ENCODE peak calls at places on chromosomes 7 and 10, in eight cellular contexts. A is brain microvascular endothelial cell; S is stomach; C is ELR; H is nephron progenitor cell; M is activated CD4-positive, alpha-beta T cell treated with anti-CD3 and anti-CD28 coated beads, Interleukin-2, amount 50 U/mL, for 48 hours; P is effector CD4-positive, alpha-beta T cell; I is sigmoid colon. D is an unnamed sample.

GRCh38 chr10:113987805-113988204 is 55.9 kb upstream of the ADRB1 start:
- DNase-seq in A (no peak), S (no peak), C (peak; percentile 9), H (no peak), M (no peak), P (no peak), I (no peak), D (no peak)

GRCh38 chr10:4503076-4503475 is 322.9 kb upstream of the AKR1E2 start:
- DNase-seq in A (no peak), S (no peak), C (no peak), H (no peak), M (no peak), P (no peak), I (no peak), D (no peak)

GRCh38 chr7:18450021-18450420 is 45.5 kb upstream of the HDAC9 start:
- DNase-seq in A (no peak), S (no peak), C (no peak), H (no peak), M (no peak), P (no peak), I (no peak), D (no peak)

GRCh38 chr7:38451840-38452239 is 178.4 kb upstream of the TARP start:
- DNase-seq in A (peak; percentile 29), S (no peak), C (peak; percentile 18), H (no peak), M (no peak), P (no peak), I (no peak), D (peak; percentile 35)

GRCh38 chr7:55026086-55026790 is 7.4 kb downstream of the EGFR start:
- DNase-seq in A (no peak), S (no peak), C (no peak), H (no peak), M (no peak), P (no peak), I (no peak), D (no peak)

GRCh38 chr7:44384586-44385383 is 59.4 kb upstream of the CAMK2B start:
- DNase-seq in A (no peak), S (peak; percentile 22), C (no peak), H (no peak), M (no peak), P (no peak), I (no peak), D (no peak)

GRCh38 chr7:102892631-102893278 is 20.0 kb upstream of the LRRC17 start:
- DNase-seq in A (no peak), S (no peak), C (peak; percentile 63), H (no peak), M (no peak), P (no peak), I (no peak), D (no peak)

GRCh38 chr7:157487046-157487770 is 150.4 kb downstream of the DNAJB6 start:
- DNase-seq in A (no peak), S (peak; percentile 18), C (no peak), H (no peak), M (no peak), P (no peak), I (peak; percentile 36), D (no peak)

GRCh38 chr10:30098624-30099023 is 39.2 kb upstream of the JCAD start:
- DNase-seq in A (peak; percentile 59), S (no peak), C (peak; percentile 76), H (no peak), M (no peak), P (no peak), I (no peak), D (peak; percentile 93)

GRCh38 chr10:97081621-97082235 is 104.0 kb downstream of the SLIT1 start:
- DNase-seq in A (peak; percentile 32), S (peak; percentile 47), C (peak; percentile 73), H (peak; percentile 93), M (peak; percentile 77), P (peak; percentile 42), I (no peak), D (peak; percentile 37)

GRCh38 chr7:46215987-46216567 is 295.0 kb upstream of the IGFBP3 start:
- DNase-seq in A (no peak), S (peak; percentile 67), C (no peak), H (no peak), M (no peak), P (no peak), I (no peak), D (no peak)

GRCh38 chr7:7761974-7762769 is 43.8 kb upstream of the RPA3 start:
- DNase-seq in A (peak; percentile 33), S (no peak), C (peak; percentile 72), H (no peak), M (no peak), P (no peak), I (no peak), D (peak; percentile 60)

GRCh38 chr7:114422478-114423217 is 8.0 kb downstream of the FOXP2 start:
- DNase-seq in A (no peak), S (no peak), C (peak; percentile 26), H (no peak), M (no peak), P (no peak), I (no peak), D (no peak)

GRCh38 chr10:44983066-44983894 is 4.7 kb upstream of the DEPP1 start:
- DNase-seq in A (no peak), S (no peak), C (no peak), H (no peak), M (no peak), P (no peak), I (peak; percentile 59), D (no peak)

GRCh38 chr7:92768501-92769360 is 67.6 kb downstream of the CDK6 start:
- DNase-seq in A (peak; percentile 56), S (no peak), C (peak; percentile 69), H (no peak), M (peak; percentile 54), P (no peak), I (no peak), D (no peak)

GRCh38 chr10:47255033-47255813 is 44.8 kb upstream of the GDF10 start:
- DNase-seq in A (no peak), S (no peak), C (no peak), H (no peak), M (no peak), P (no peak), I (peak; percentile 47), D (no peak)

GRCh38 chr10:6423004-6423403 is 157.1 kb downstream of the PRKCQ start:
- DNase-seq in A (no peak), S (no peak), C (peak; percentile 62), H (no peak), M (peak; percentile 73), P (no peak), I (no peak), D (peak; percentile 50)

GRCh38 chr10:130218936-130219335 is 82.7 kb downstream of the GLRX3 start:
- DNase-seq in A (no peak), S (no peak), C (no peak), H (no peak), M (no peak), P (no peak), I (peak; percentile 52), D (no peak)

GRCh38 chr10:113959383-113959760 is 84.3 kb upstream of the ADRB1 start:
- DNase-seq in A (peak; percentile 4), S (peak; percentile 73), C (no peak), H (no peak), M (no peak), P (no peak), I (no peak), D (no peak)

GRCh38 chr7:69892790-69893189 is 294.5 kb downstream of the AUTS2 start:
- DNase-seq in A (no peak), S (no peak), C (no peak), H (no peak), M (no peak), P (no peak), I (no peak), D (no peak)

GRCh38 chr10:63375458-63375857 is 90.3 kb downstream of the JMJD1C start:
- DNase-seq in A (no peak), S (no peak), C (peak; percentile 42), H (no peak), M (no peak), P (no peak), I (no peak), D (peak; percentile 3)

GRCh38 chr7:115704884-115705283 is 325.7 kb downstream of the TFEC start:
- DNase-seq in A (no peak), S (no peak), C (no peak), H (no peak), M (no peak), P (no peak), I (no peak), D (no peak)